ENCODE peak calls at places on chromosomes 5 and 9, in seven cellular contexts. U is left ventricle myocardium inferior, K is HepG2, S is body of pancreas, O is aorta, R is HCT116, Q is A673. W is an unnamed sample.

GRCh38 chr5:76704131-76704663 is 11.7 kb upstream of the F2R start:
- DNase-seq in R (no peak), U (no peak), S (no peak), Q (no peak), O (no peak), K (no peak), W (no peak)

GRCh38 chr5:148915224-148915803 is 88.9 kb downstream of the ADRB2 start:
- DNase-seq in R (no peak), Q (no peak), O (no peak), U (no peak), S (no peak), K (no peak), W (no peak)

GRCh38 chr5:149015561-149015960 is 47.3 kb downstream of the SH3TC2 start:
- DNase-seq in K (no peak), U (no peak), S (no peak), Q (no peak), O (no peak), R (no peak), W (no peak)

GRCh38 chr9:30851600-30851999 is 1532.8 kb upstream of the ACO1 start:
- DNase-seq in S (no peak), R (no peak), U (no peak), K (no peak), O (no peak), Q (no peak), W (no peak)

GRCh38 chr5:10304932-10305331 is 2.8 kb downstream of the CMBL start:
- DNase-seq in Q (no peak), U (no peak), K (no peak), O (no peak), R (no peak), S (no peak), W (no peak)

GRCh38 chr5:83764101-83764500 is 43.4 kb upstream of the HAPLN1 start:
- DNase-seq in S (no peak), K (no peak), R (no peak), O (no peak), U (no peak), Q (no peak), W (no peak)

GRCh38 chr9:114691046-114691955 is 9.3 kb upstream of the TEX48 start:
- DNase-seq in O (no peak), R (peak), S (no peak), U (no peak), K (no peak), Q (peak), W (peak)

GRCh38 chr5:111901303-111901702 is 144.3 kb upstream of the NREP start:
- DNase-seq in K (no peak), O (no peak), Q (no peak), U (no peak), S (no peak), R (no peak), W (no peak)

GRCh38 chr5:173094012-173094661 is 38.0 kb downstream of the CREBRF start:
- DNase-seq in O (no peak), Q (peak), K (peak), R (no peak), S (no peak), U (no peak), W (no peak)

GRCh38 chr5:170896779-170897178 is 35.0 kb downstream of the RANBP17 start:
- DNase-seq in R (no peak), O (no peak), S (peak), U (no peak), K (no peak), Q (peak), W (no peak)

GRCh38 chr5:142435410-142436115 is 110.7 kb upstream of the SPRY4 start:
- DNase-seq in R (no peak), U (no peak), S (no peak), Q (no peak), O (no peak), K (no peak), W (no peak)
- H3K27ac ChIP-seq in R (no peak), U (no peak), S (no peak), Q (no peak), O (no peak), K (no peak), W (no peak)

DNA sequence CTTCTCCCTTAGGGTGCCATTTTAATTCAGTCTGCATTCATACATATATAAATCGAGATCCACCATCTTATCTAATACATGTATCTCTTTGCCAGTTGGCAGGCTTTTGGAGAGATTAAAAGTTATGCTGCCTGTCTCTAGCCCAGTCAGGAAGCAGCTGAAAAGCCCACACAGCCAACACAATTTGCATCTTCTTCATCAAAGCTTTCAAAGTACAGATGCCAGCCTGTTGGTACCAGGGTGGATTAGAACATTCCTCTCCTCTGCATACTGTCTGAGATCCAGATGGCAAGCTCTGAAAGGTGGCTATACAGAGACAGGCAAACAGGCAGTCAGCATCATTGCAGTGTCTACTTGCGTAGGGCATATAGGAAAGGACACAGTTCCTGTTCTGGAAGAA is 194.2 kb downstream of the DEPDC1B start:
- DNase-seq in Q (no peak), U (no peak), O (no peak), S (no peak), K (no peak), R (no peak), W (no peak)
- H3K27ac ChIP-seq in Q (no peak), U (no peak), O (no peak), S (no peak), K (no peak), R (no peak), W (no peak)

DNA sequence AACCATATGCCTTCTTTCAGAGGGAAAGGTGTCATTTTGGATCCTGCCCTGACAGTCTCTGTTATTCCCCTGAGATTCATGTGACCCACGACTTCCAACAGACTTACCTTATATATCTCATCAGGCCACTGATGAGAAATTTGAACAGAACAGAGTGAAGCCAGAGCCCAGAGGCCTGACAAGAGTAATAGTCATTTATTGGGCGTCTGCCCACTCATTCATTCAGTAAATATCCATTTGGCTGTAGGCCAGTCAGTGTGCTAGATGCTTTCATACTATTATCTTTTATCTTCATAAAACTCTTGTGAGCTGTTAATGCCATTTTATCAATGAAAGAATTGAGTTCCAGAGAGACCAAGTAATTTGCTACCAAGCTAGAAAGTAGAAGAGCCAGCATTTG is 2.2 kb downstream of the PTPDC1 start:
- DNase-seq in O (no peak), K (no peak), Q (peak), R (peak), U (no peak), S (no peak), W (no peak)
- H3K27ac ChIP-seq in O (no peak), K (no peak), Q (no peak), R (peak), U (no peak), S (no peak), W (no peak)

GRCh38 chr9:135568026-135568425 is 6.5 kb downstream of the PAEP start:
- DNase-seq in Q (no peak), U (no peak), R (no peak), K (no peak), S (no peak), O (peak), W (no peak)

GRCh38 chr9:135566552-135566951 is 5.0 kb downstream of the PAEP start:
- DNase-seq in K (no peak), S (no peak), Q (no peak), R (no peak), U (no peak), O (no peak), W (no peak)

GRCh38 chr9:135565636-135566035 is 4.1 kb downstream of the PAEP start:
- DNase-seq in U (no peak), S (no peak), Q (no peak), O (peak), R (no peak), K (no peak), W (no peak)

GRCh38 chr9:135565141-135565628 is 3.6 kb downstream of the PAEP start:
- DNase-seq in K (no peak), R (no peak), O (peak), Q (no peak), S (no peak), U (no peak), W (no peak)

GRCh38 chr9:135567311-135567710 is 5.8 kb downstream of the PAEP start:
- DNase-seq in R (no peak), Q (no peak), U (no peak), S (no peak), K (no peak), O (peak), W (no peak)
- H3K27ac ChIP-seq in R (no peak), Q (no peak), U (no peak), S (no peak), K (no peak), O (no peak), W (no peak)

GRCh38 chr9:133552236-133552635 is 17.7 kb downstream of the ADAMTSL2 start:
- DNase-seq in S (no peak), U (no peak), Q (no peak), O (no peak), R (no peak), K (no peak), W (no peak)

GRCh38 chr9:133553978-133554713 is 19.6 kb downstream of the ADAMTSL2 start:
- DNase-seq in S (no peak), R (no peak), Q (no peak), K (no peak), U (no peak), O (no peak), W (no peak)

GRCh38 chr9:133554729-133555128 is 20.2 kb downstream of the ADAMTSL2 start:
- DNase-seq in Q (no peak), O (no peak), R (no peak), K (no peak), U (no peak), S (no peak), W (no peak)

GRCh38 chr9:133556354-133556753 is 21.9 kb downstream of the ADAMTSL2 start:
- DNase-seq in Q (no peak), R (no peak), O (no peak), S (no peak), K (no peak), U (no peak), W (no peak)

DNA sequence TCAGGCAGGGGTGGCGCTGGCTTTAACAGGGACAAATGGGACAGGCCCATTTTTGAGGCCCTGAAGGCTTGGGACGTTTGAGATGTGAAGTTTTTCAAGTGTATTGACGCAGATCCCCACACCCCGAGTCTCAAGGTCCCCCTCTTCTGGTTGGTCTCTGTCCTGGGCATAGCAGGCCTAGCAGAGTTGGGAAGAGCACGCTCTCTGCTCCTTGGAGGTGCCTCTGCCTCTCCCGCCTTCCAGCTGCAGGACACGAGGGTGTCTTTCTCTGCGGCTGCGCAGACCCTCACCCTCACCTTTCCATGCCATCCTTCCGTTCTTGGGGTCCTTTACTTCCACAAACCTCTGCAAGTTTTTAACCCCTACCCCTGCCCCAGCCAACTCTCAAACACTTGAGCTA is 18.6 kb downstream of the ADAMTSL2 start:
- DNase-seq in O (no peak), U (no peak), R (no peak), S (no peak), Q (no peak), K (no peak), W (no peak)
- H3K27ac ChIP-seq in O (no peak), U (no peak), R (no peak), S (no peak), Q (no peak), K (no peak), W (no peak)

GRCh38 chr5:131209175-131209505 is 38.4 kb downstream of the LYRM7 start:
- DNase-seq in R (no peak), Q (no peak), O (no peak), S (no peak), K (no peak), U (no peak), W (no peak)
- H3K27ac ChIP-seq in R (no peak), Q (no peak), O (no peak), S (no peak), K (no peak), U (no peak), W (no peak)